ENCODE peak calls at places on chromosome 4, in five cellular contexts. Z is colonic mucosa, I is cardiac muscle cell, V is neural progenitor cell, N is PC-9. K is an unnamed sample.

GRCh38 chr4:137116144-137116543 is 416.1 kb downstream of the PCDH18 start:
- DNase-seq in Z (no peak), I (no peak), V (no peak), N (no peak), K (no peak)

GRCh38 chr4:104344342-104344980 is 150.2 kb downstream of the CXXC4 start:
- DNase-seq in Z (no peak), I (no peak), V (no peak), N (no peak), K (no peak)

GRCh38 chr4:79882806-79883205 is 190.2 kb downstream of the ANTXR2 start:
- DNase-seq in Z (no peak), I (no peak), V (no peak), N (no peak), K (no peak)

GRCh38 chr4:75916091-75916661 is 13.9 kb upstream of the PPEF2 start:
- DNase-seq in Z (peak; percentile 30), I (peak; percentile 65), V (peak; percentile 49), N (peak; percentile 13), K (no peak)

GRCh38 chr4:145938618-145939177 is at the start of gene ZNF827:
- DNase-seq in Z (peak; percentile 83), I (peak; percentile 85), V (peak; percentile 84), N (peak; percentile 44), K (peak; percentile 78)

GRCh38 chr4:102338405-102338804 is 6.9 kb downstream of the SLC39A8 start:
- DNase-seq in Z (no peak), I (no peak), V (no peak), N (no peak), K (no peak)

GRCh38 chr4:3469386-3470243 is 6.5 kb downstream of the DOK7 start:
- DNase-seq in Z (no peak), I (no peak), V (peak; percentile 1), N (no peak), K (no peak)

GRCh38 chr4:79682161-79682560 is 274.1 kb upstream of the GK2 start:
- DNase-seq in Z (no peak), I (no peak), V (no peak), N (no peak), K (no peak)

GRCh38 chr4:52621567-52621966 is 37.5 kb downstream of the USP46 start:
- DNase-seq in Z (no peak), I (no peak), V (no peak), N (no peak), K (no peak)

GRCh38 chr4:151540728-151541437 is 131.9 kb downstream of the FHIP1A start:
- DNase-seq in Z (peak; percentile 48), I (peak; percentile 87), V (no peak), N (peak; percentile 68), K (no peak)

GRCh38 chr4:7068883-7069282 is 1.0 kb upstream of the GRPEL1 start:
- DNase-seq in Z (no peak), I (no peak), V (peak; percentile 75), N (no peak), K (no peak)

GRCh38 chr4:151147000-151147399 is 47.6 kb downstream of the RPS3A start:
- DNase-seq in Z (no peak), I (peak; percentile 56), V (no peak), N (no peak), K (no peak)

GRCh38 chr4:70996014-70996353 is 2.5 kb downstream of the DCK start:
- DNase-seq in Z (no peak), I (no peak), V (no peak), N (no peak), K (no peak)

GRCh38 chr4:139299536-139299935 is 1.8 kb upstream of the NAA15 start:
- DNase-seq in Z (no peak), I (no peak), V (no peak), N (no peak), K (no peak)

GRCh38 chr4:24203896-24204295 is 314.0 kb upstream of the PPARGC1A start:
- DNase-seq in Z (no peak), I (peak; percentile 19), V (no peak), N (no peak), K (no peak)

GRCh38 chr4:109434007-109434792 is 585 bp downstream of the SEC24B start:
- DNase-seq in Z (peak; percentile 44), I (peak; percentile 19), V (peak; percentile 59), N (no peak), K (peak; percentile 68)

GRCh38 chr4:151436093-151436518 is 27.1 kb downstream of the FHIP1A start:
- DNase-seq in Z (no peak), I (no peak), V (no peak), N (no peak), K (no peak)

GRCh38 chr4:158295053-158295452 is 84.8 kb downstream of the TMEM144 start:
- DNase-seq in Z (no peak), I (no peak), V (no peak), N (no peak), K (no peak)

GRCh38 chr4:155468282-155468681 is 91.5 kb upstream of the MAP9 start:
- DNase-seq in Z (no peak), I (no peak), V (no peak), N (no peak), K (no peak)

GRCh38 chr4:17494258-17494657 is 17.6 kb downstream of the QDPR start:
- DNase-seq in Z (no peak), I (peak; percentile 66), V (no peak), N (peak; percentile 9), K (no peak)

GRCh38 chr4:78662661-78663060 is 111.1 kb downstream of the ANXA3 start:
- DNase-seq in Z (no peak), I (no peak), V (no peak), N (no peak), K (no peak)

GRCh38 chr4:149347139-149347538 is 468.5 kb downstream of the IQCM start:
- DNase-seq in Z (no peak), I (peak; percentile 25), V (no peak), N (no peak), K (no peak)

GRCh38 chr4:144666539-144667175 is 20.7 kb downstream of the HHIP start:
- DNase-seq in Z (no peak), I (peak; percentile 49), V (no peak), N (no peak), K (no peak)

GRCh38 chr4:34323549-34324325 is 1920.6 kb downstream of the ARAP2 start:
- DNase-seq in Z (no peak), I (peak; percentile 67), V (peak; percentile 2), N (no peak), K (no peak)

GRCh38 chr4:151315212-151315886 is 10.1 kb downstream of the SH3D19 start:
- DNase-seq in Z (no peak), I (peak; percentile 20), V (no peak), N (no peak), K (no peak)

GRCh38 chr4:8645753-8646124 is 53.2 kb downstream of the CPZ start:
- DNase-seq in Z (peak; percentile 12), I (no peak), V (no peak), N (no peak), K (no peak)

DNA sequence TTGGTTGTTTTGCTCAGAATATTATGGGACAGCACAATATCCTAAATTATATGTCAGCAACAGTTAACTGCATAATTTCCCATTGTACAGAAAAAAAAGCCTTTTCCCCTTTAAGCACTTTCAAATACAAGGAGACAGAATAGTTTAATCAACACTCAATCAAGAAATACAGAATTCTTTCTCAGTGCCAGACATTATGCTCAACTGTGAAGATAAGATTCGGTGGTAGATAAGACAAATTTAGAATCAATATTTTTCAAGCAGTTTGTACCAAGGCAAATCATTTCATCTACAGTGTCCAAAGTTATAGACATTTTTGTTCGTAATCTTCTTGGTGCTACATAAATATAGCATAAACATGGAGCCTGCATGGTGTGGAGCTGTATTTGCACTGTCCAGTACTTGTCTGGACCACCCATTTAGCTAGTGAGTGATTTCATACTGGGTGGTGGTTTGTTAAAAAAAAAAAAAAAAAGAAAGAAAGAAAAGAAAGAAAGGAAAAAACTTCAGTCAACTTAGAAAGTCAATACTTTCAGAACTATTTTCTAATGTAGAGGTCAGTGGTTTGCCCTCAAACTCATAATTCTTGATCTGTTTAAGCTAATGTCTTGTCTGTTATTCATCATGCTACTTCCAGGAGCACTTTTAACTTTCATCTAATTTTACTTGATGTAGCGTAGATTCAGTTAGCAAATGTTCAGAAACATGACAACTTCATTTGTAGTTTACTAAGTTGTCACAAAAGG is 522.9 kb downstream of the FAT4 start:
- DNase-seq in Z (no peak), I (no peak), V (no peak), N (no peak), K (no peak)
- H3K4me1 ChIP-seq in Z (no peaks in the 10 kb centered on the region), I (no peaks in the 10 kb centered on the region), V (no peaks in the 10 kb centered on the region), N (no peaks in the 10 kb centered on the region), K (no peaks in the 10 kb centered on the region)

GRCh38 chr4:176099314-176099713 is 33.7 kb downstream of the WDR17 start:
- DNase-seq in Z (no peak), I (no peak), V (no peak), N (no peak), K (no peak)
- TF ChIP-seq CTCF in Z (no peak), I (no peak), V (peak; percentile 37), N (peak; percentile 14), K (no peak)

GRCh38 chr4:83132065-83132464 is 17.5 kb upstream of the PLAC8 start:
- DNase-seq in Z (no peak), I (no peak), V (no peak), N (no peak), K (no peak)
- H3K36me3 ChIP-seq in Z (no peaks in the 10 kb centered on the region), I (no peaks in the 10 kb centered on the region), V (no peaks in the 10 kb centered on the region), N (no peaks in the 10 kb centered on the region), K (no peaks in the 10 kb centered on the region)

DNA sequence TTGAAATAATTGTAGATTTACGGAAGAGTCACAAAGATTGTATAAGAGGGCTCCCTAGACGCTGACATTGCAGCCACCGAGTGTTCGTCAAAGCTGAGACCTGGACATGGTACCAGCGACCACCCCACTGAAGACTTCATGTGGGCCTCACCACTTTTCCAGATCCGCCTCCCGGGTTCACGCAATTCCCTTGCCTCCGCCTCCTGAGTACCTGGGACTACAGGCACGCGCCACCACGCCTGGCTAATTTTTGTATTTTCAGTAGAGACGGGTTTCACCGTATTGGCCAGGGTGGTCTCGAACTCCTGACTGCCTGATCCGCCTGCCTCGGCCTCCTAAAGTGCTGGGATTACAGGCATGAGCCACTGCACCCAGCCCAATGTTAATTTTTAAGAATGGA is 29.7 kb downstream of the CPLX1 start:
- DNase-seq in Z (no peak), I (no peak), V (no peak), N (no peak), K (peak; percentile 19)
- H3K4me1 ChIP-seq in Z (peaks cover 15% of the 10 kb centered on the region), I (no peaks in the 10 kb centered on the region), V (peaks cover 19% of the 10 kb centered on the region), N (peaks cover 19% of the 10 kb centered on the region), K (peaks cover 23% of the 10 kb centered on the region)

GRCh38 chr4:29927895-29928294 is 792.3 kb upstream of the PCDH7 start:
- DNase-seq in Z (no peak), I (no peak), V (no peak), N (no peak), K (no peak)
- TF ChIP-seq CTCF in Z (no peak), I (no peak), V (no peak), N (no peak), K (no peak)

DNA sequence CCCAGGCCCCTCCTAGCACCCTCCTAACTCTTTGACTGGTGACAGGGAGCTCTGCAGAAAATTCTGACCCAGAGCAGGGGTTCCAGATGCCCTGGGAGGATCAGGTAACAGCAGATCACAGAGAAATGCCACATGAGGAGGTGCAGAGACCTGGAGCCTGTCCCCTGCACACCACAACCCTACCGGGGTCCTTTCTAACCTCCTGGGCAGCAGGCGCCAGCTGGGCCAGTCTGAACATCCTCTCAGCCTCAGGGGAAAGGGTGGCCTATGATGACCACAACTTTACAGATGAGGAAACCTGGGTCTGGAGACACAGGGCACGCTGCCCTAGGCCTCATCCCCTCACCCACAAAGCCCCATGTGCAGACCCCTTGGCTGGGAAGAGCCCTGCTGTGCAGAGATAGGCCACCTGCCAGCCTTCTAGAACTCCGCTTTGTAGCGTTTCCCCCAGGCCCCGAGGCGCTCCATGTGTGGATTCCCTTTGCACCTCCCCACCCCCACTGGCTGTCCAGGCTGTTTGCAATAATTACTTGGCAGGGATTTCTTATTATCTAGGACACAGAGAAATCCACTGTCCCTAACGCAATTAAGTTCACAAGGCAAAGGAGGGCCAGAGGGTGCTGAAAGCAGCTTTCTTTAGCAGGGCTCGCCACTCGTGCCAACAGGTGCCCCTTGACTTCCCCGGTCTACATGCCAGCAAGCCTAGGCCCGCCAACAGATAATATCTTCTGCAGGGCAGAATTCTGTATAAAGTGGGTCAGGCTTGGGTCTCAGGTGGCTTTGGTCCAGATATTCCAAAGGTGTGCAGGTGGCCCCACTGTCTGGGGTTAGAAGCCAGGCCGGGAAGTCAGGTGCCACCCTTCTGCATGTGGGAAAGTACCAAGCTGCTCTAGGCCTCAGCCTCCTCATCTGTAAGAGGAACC is 36.4 kb downstream of the WDR1 start:
- DNase-seq in Z (peak; percentile 17), I (no peak), V (no peak), N (no peak), K (no peak)
- H3K36me3 ChIP-seq in Z (peaks cover 76% of the 10 kb centered on the region), I (peaks cover 87% of the 10 kb centered on the region), V (no peaks in the 10 kb centered on the region), N (no peaks in the 10 kb centered on the region), K (peaks cover 40% of the 10 kb centered on the region)

K was measured in mucosa of descending colon.